ENCODE peak calls at places on chromosome 18, in six cellular contexts. O is gastrocnemius medialis, U is uterus, W is body of pancreas, Y is prostate gland, V is GM12891. T is an unnamed sample.

GRCh38 chr18:34773961-34774754 is 64.1 kb downstream of the DTNA start:
- DNase-seq in W (peak; percentile 48), Y (no peak), O (peak; percentile 40), V (no peak), U (peak; percentile 36), T (no peak)

GRCh38 chr18:23405626-23406025 is 47.5 kb upstream of the RIOK3 start:
- DNase-seq in V (no peak), O (no peak), U (no peak), W (no peak), Y (no peak), T (no peak)

GRCh38 chr18:61965306-61965705 is 72.5 kb upstream of the RNF152 start:
- DNase-seq in V (no peak), W (no peak), O (no peak), U (no peak), Y (no peak), T (no peak)

GRCh38 chr18:6821346-6821745 is 91.8 kb downstream of the ARHGAP28 start:
- DNase-seq in V (no peak), U (no peak), O (no peak), Y (no peak), W (no peak), T (no peak)

GRCh38 chr18:36424741-36425142 is 127.2 kb downstream of the FHOD3 start:
- DNase-seq in U (no peak), V (no peak), O (no peak), W (no peak), Y (no peak), T (no peak)

GRCh38 chr18:22846088-22846683 is 86.9 kb upstream of the RBBP8 start:
- DNase-seq in W (peak; percentile 37), O (no peak), Y (peak; percentile 20), V (no peak), U (no peak), T (no peak)

GRCh38 chr18:616380-616995 is 19.7 kb downstream of the CLUL1 start:
- DNase-seq in V (no peak), U (no peak), W (peak; percentile 31), O (no peak), Y (no peak), T (no peak)

GRCh38 chr18:51255694-51256093 is 58.2 kb upstream of the MEX3C start:
- DNase-seq in W (no peak), Y (peak; percentile 8), O (no peak), U (no peak), V (no peak), T (no peak)

GRCh38 chr18:61833978-61834377 is 58.8 kb downstream of the RNF152 start:
- DNase-seq in W (no peak), U (no peak), O (no peak), Y (no peak), V (no peak), T (no peak)

GRCh38 chr18:31454066-31454708 is 6.6 kb downstream of the DSG3 start:
- DNase-seq in U (no peak), Y (peak; percentile 31), V (no peak), W (no peak), O (no peak), T (peak; percentile 37)

GRCh38 chr18:3704556-3705162 is 254.7 kb downstream of the TGIF1 start:
- DNase-seq in Y (no peak), U (no peak), O (no peak), V (no peak), W (no peak), T (no peak)

GRCh38 chr18:3703732-3704176 is 253.8 kb downstream of the TGIF1 start:
- DNase-seq in O (no peak), U (peak; percentile 58), W (peak; percentile 68), Y (peak; percentile 59), V (no peak), T (peak; percentile 44)

GRCh38 chr18:3710712-3711269 is 260.8 kb downstream of the TGIF1 start:
- DNase-seq in V (no peak), U (no peak), O (peak; percentile 27), W (peak; percentile 86), Y (peak; percentile 36), T (no peak)

GRCh38 chr18:3709166-3709565 is 259.2 kb downstream of the TGIF1 start:
- DNase-seq in Y (no peak), U (no peak), V (no peak), W (no peak), O (no peak), T (no peak)

GRCh38 chr18:3706279-3707097 is 256.5 kb downstream of the TGIF1 start:
- DNase-seq in V (no peak), W (peak; percentile 33), Y (no peak), U (no peak), O (no peak), T (no peak)
- TF ChIP-seq POLR2A in V (no peak), W (no peak), Y (no peak), U (no peak), O (no peak), T (no peak)

DNA sequence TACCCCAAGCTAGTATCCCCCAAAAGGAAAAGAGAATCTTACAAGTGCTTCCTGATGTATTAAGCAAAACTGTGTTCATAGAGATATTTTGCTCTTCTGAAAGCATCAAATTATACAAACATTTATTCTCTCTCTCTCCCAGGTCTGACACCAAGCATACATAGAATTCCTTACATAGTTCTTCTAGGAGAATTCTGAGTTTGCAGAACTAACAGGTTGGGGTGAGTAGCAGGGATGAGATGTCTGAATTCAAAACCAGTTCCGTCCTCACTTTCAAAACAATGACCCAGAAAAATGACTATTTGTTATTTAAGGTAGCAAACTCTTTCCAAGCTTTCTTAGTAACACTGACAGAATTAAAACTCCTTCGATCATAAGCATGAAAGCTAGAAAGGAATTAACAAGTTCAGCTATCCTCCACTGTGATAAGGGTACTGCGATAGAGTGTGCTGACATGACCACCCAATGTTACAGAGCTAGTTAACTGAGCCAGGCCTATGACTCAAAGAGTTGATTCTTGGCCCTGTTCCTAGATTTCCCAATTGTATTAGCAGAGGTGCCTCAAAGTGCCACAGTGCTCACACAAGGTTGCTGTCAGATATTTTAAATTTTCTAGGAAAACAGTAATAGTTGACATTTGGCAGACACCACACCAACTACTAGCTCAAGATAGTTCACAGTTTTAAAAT is 85.8 kb upstream of the SETBP1 start:
- DNase-seq in U (no peak), V (no peak), Y (no peak), O (no peak), W (no peak), T (no peak)
- TF ChIP-seq POLR2A in U (no peak), V (no peak), Y (no peak), O (no peak), W (no peak), T (no peak)

GRCh38 chr18:76822510-76823165 is at the start of gene ZNF236:
- DNase-seq in O (peak; percentile 60), W (peak; percentile 78), U (peak; percentile 75), Y (peak; percentile 58), V (peak; percentile 66), T (peak; percentile 7)
- TF ChIP-seq POLR2A in O (peak; percentile 74), W (peak; percentile 48), U (no peak), Y (peak; percentile 35), V (no peak), T (peak; percentile 28)

GRCh38 chr18:47296462-47296861 is 45.0 kb upstream of the SKOR2 start:
- DNase-seq in O (no peak), Y (no peak), W (no peak), U (no peak), V (no peak), T (no peak)
- TF ChIP-seq POLR2A in O (no peak), Y (no peak), W (no peak), U (no peak), V (no peak), T (no peak)

DNA sequence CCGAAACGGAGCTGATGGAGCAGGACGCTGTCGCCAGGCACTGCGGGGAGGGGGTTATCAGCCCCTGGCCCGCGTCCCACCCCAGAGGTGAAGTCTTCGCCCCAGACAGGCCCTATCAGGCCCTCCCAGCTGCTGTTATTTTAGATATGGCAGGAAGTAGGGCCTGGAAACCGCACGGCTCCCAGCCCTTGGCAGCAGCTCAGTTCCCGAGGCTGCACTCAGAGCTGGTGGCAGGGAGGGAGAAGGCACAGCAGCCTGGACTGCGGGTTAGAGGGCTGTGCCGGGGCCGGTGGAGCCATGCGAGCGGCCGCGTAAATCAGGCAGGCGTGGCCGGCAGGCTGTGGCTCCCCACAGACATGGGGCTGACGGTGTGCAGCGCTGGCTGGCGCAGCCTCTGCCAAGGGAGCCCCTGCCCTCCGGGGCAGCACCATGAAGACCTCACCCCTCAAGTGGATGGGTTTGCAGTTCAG is 111.4 kb downstream of the NFATC1 start:
- DNase-seq in W (peak; percentile 44), V (no peak), Y (peak; percentile 46), O (peak; percentile 66), U (peak; percentile 66), T (no peak)
- TF ChIP-seq POLR2A in W (no peak), V (no peak), Y (no peak), O (no peak), U (no peak), T (no peak)

GRCh38 chr18:3451989-3452749 is 2.2 kb downstream of the TGIF1 start:
- DNase-seq in V (no peak), Y (peak; percentile 82), W (peak; percentile 47), O (peak; percentile 43), U (peak; percentile 65), T (no peak)
- TF ChIP-seq POLR2A in V (no peak), Y (peak; percentile 76), W (peak; percentile 46), O (peak; percentile 57), U (peak; percentile 59), T (no peak)

GRCh38 chr18:79712206-79712857 is 32.7 kb downstream of the CTDP1 start:
- DNase-seq in U (no peak), Y (no peak), V (no peak), O (no peak), W (no peak), T (no peak)

GRCh38 chr18:79713341-79713740 is 33.7 kb downstream of the CTDP1 start:
- DNase-seq in Y (no peak), O (no peak), V (no peak), W (no peak), U (no peak), T (no peak)

GRCh38 chr18:79717059-79717458 is 37.5 kb downstream of the CTDP1 start:
- DNase-seq in U (no peak), O (no peak), Y (no peak), V (no peak), W (no peak), T (no peak)

GRCh38 chr18:79715280-79715679 is 35.7 kb downstream of the CTDP1 start:
- DNase-seq in O (no peak), W (no peak), Y (no peak), U (no peak), V (no peak), T (no peak)

GRCh38 chr18:79714531-79715240 is 35.1 kb downstream of the CTDP1 start:
- DNase-seq in Y (no peak), V (no peak), U (no peak), O (no peak), W (no peak), T (no peak)
- TF ChIP-seq POLR2A in Y (no peak), V (no peak), U (no peak), O (no peak), W (no peak), T (no peak)

DNA sequence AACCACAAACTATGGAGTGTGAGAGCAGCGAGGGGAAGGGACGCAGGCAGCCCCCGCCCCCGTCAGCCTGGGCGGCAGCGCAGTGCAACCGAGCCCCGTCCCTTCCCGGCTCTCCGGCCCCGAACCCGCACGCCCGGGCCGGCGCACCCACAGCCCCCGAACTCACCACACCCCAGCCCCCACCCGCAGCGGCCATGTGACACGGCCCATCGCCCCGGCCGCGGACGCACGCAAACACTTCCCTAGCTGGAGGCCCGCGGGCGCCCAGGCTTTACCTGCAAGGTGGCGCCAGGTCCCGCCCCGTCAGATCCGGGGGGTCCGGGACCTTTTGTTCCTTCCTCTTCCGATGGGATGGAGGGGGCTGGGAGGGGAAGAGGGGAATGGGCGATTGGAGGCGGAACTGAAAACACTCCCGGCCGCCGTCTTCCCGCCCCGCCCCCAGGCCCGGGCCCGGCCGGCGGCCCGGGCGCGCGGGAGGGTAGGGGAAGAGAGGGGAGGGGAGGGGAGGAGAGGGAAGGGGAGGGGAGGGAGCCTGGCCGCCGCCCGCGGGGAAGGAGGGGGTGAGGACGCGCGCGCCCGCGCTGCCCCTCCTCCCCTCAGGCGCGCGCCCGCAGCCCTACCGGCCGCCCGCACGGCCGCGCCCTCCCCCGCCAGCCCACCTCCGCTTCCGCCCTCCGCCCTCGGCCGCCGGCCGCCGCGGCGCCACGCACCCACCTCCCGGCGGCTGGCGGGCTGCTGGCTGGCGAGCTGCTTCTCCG is at the start of gene SMAD2:
- DNase-seq in W (peak; percentile 86), Y (peak; percentile 78), V (peak; percentile 52), O (peak; percentile 80), U (peak; percentile 74), T (peak; percentile 7)
- TF ChIP-seq POLR2A in W (peak; percentile 67), Y (peak; percentile 60), V (no peak), O (no peak), U (no peak), T (peak; percentile 30)

T was measured in H54.